ENCODE peak calls at places on chromosomes 11 and 22, in seven cellular contexts. H, Y, C, G, U, I and D are unnamed samples.

GRCh38 chr22:20741634-20742581 is 32.0 kb upstream of the SERPIND1 start:
- DNase-seq in H (peak; percentile 56), Y (peak; percentile 68), C (peak; percentile 22), G (peak; percentile 18), U (peak; percentile 72), I (peak; percentile 23), D (peak; percentile 42)

GRCh38 chr11:19466314-19466713 is 225.6 kb upstream of the E2F8 start:
- DNase-seq in H (no peak), Y (no peak), C (no peak), G (no peak), U (no peak), I (no peak), D (no peak)

GRCh38 chr11:83033972-83034672 is 37.6 kb downstream of the RAB30 start:
- DNase-seq in H (peak; percentile 62), Y (no peak), C (peak; percentile 97), G (peak; percentile 88), U (peak; percentile 58), I (no peak), D (peak; percentile 19)

GRCh38 chr11:27213232-27213660 is 149.8 kb downstream of the CCDC34 start:
- DNase-seq in H (peak; percentile 86), Y (no peak), C (peak; percentile 97), G (peak; percentile 92), U (no peak), I (no peak), D (no peak)

GRCh38 chr22:44452531-44453420 is 45.3 kb downstream of the RTL6 start:
- DNase-seq in H (no peak), Y (peak; percentile 8), C (no peak), G (no peak), U (no peak), I (no peak), D (no peak)

GRCh38 chr11:2912038-2912410 is 17.2 kb downstream of the PHLDA2 start:
- DNase-seq in H (no peak), Y (no peak), C (no peak), G (no peak), U (peak; percentile 57), I (peak; percentile 41), D (no peak)

GRCh38 chr11:119493712-119494111 is 70.7 kb upstream of the THY1 start:
- DNase-seq in H (peak; percentile 81), Y (no peak), C (peak; percentile 13), G (no peak), U (peak; percentile 47), I (peak; percentile 47), D (peak; percentile 89)

GRCh38 chr22:24176040-24176439 is 5.2 kb upstream of the SUSD2 start:
- DNase-seq in H (no peak), Y (peak; percentile 74), C (no peak), G (no peak), U (no peak), I (no peak), D (no peak)

GRCh38 chr11:59802639-59803176 is 7.9 kb downstream of the MRPL16 start:
- DNase-seq in H (peak; percentile 70), Y (no peak), C (peak; percentile 52), G (peak; percentile 70), U (no peak), I (peak; percentile 68), D (no peak)

GRCh38 chr11:8773125-8773524 is 90.5 kb downstream of the RPL27A start:
- DNase-seq in H (no peak), Y (no peak), C (no peak), G (no peak), U (no peak), I (no peak), D (no peak)

GRCh38 chr11:35352107-35352888 is 67.1 kb downstream of the SLC1A2 start:
- DNase-seq in H (peak; percentile 67), Y (no peak), C (peak; percentile 51), G (peak; percentile 75), U (no peak), I (no peak), D (no peak)

GRCh38 chr11:13052130-13052541 is 43.0 kb downstream of the RASSF10 start:
- DNase-seq in H (peak; percentile 85), Y (no peak), C (no peak), G (peak; percentile 3), U (peak; percentile 66), I (no peak), D (no peak)

GRCh38 chr11:128379587-128380279 is 207.6 kb downstream of the ETS1 start:
- DNase-seq in H (peak; percentile 49), Y (no peak), C (no peak), G (no peak), U (no peak), I (no peak), D (no peak)

GRCh38 chr11:64656797-64657196 is 65.8 kb downstream of the SLC22A12 start:
- DNase-seq in H (no peak), Y (no peak), C (no peak), G (no peak), U (no peak), I (peak; percentile 49), D (peak; percentile 45)

GRCh38 chr11:126339866-126340434 is 15.5 kb upstream of the ST3GAL4 start:
- DNase-seq in H (no peak), Y (peak; percentile 91), C (peak; percentile 64), G (no peak), U (peak; percentile 41), I (no peak), D (peak; percentile 45)

GRCh38 chr11:14414470-14415461 is 55.8 kb upstream of the RRAS2 start:
- DNase-seq in H (no peak), Y (no peak), C (no peak), G (no peak), U (no peak), I (no peak), D (no peak)

GRCh38 chr11:14411818-14412217 is 52.8 kb upstream of the RRAS2 start:
- DNase-seq in H (peak; percentile 87), Y (no peak), C (peak; percentile 92), G (peak; percentile 49), U (peak; percentile 19), I (peak; percentile 81), D (no peak)

GRCh38 chr11:14417186-14417585 is 58.2 kb upstream of the RRAS2 start:
- DNase-seq in H (no peak), Y (no peak), C (peak; percentile 79), G (no peak), U (no peak), I (no peak), D (no peak)

GRCh38 chr11:14409891-14410290 is 50.9 kb upstream of the RRAS2 start:
- DNase-seq in H (peak; percentile 46), Y (no peak), C (no peak), G (no peak), U (no peak), I (no peak), D (no peak)

GRCh38 chr11:14413307-14414072 is 54.5 kb upstream of the RRAS2 start:
- DNase-seq in H (no peak), Y (no peak), C (peak; percentile 88), G (peak; percentile 58), U (peak; percentile 13), I (peak; percentile 38), D (no peak)
- TF ChIP-seq CTCF in H (no peak), Y (no peak), C (peak; percentile 68), G (peak; percentile 29), U (no peak), I (peak; percentile 41), D (no peak)

GRCh38 chr11:113540416-113541330 is 65.5 kb upstream of the DRD2 start:
- DNase-seq in H (no peak), Y (no peak), C (no peak), G (no peak), U (no peak), I (no peak), D (no peak)
- TF ChIP-seq CTCF in H (no peak), Y (no peak), C (no peak), G (no peak), U (no peak), I (no peak), D (no peak)

GRCh38 chr11:114132944-114133394 is 73.5 kb downstream of the ZBTB16 start:
- DNase-seq in H (no peak), Y (no peak), C (peak; percentile 85), G (peak; percentile 85), U (no peak), I (no peak), D (no peak)

GRCh38 chr11:114132427-114132826 is 72.9 kb downstream of the ZBTB16 start:
- DNase-seq in H (no peak), Y (no peak), C (no peak), G (no peak), U (no peak), I (no peak), D (no peak)

GRCh38 chr11:114135737-114136151 is 76.2 kb downstream of the ZBTB16 start:
- DNase-seq in H (no peak), Y (no peak), C (peak; percentile 82), G (peak; percentile 78), U (no peak), I (peak; percentile 90), D (no peak)

GRCh38 chr11:114134870-114135269 is 75.4 kb downstream of the ZBTB16 start:
- DNase-seq in H (peak; percentile 59), Y (no peak), C (peak; percentile 92), G (peak; percentile 76), U (no peak), I (peak; percentile 66), D (no peak)

GRCh38 chr11:114133548-114134329 is 74.2 kb downstream of the ZBTB16 start:
- DNase-seq in H (no peak), Y (no peak), C (peak; percentile 9), G (peak; percentile 70), U (peak; percentile 59), I (no peak), D (no peak)
- TF ChIP-seq CTCF in H (no peak), Y (no peak), C (no peak), G (no peak), U (no peak), I (no peak), D (no peak)

GRCh38 chr11:87724358-87724757 is 450.9 kb downstream of the RAB38 start:
- DNase-seq in H (no peak), Y (no peak), C (no peak), G (no peak), U (no peak), I (no peak), D (no peak)

GRCh38 chr11:87726511-87726910 is 448.7 kb downstream of the RAB38 start:
- DNase-seq in H (peak; percentile 15), Y (no peak), C (no peak), G (no peak), U (no peak), I (no peak), D (no peak)

GRCh38 chr11:87719311-87720073 is 455.8 kb downstream of the RAB38 start:
- DNase-seq in H (no peak), Y (no peak), C (peak; percentile 4), G (peak; percentile 9), U (no peak), I (no peak), D (no peak)

DNA sequence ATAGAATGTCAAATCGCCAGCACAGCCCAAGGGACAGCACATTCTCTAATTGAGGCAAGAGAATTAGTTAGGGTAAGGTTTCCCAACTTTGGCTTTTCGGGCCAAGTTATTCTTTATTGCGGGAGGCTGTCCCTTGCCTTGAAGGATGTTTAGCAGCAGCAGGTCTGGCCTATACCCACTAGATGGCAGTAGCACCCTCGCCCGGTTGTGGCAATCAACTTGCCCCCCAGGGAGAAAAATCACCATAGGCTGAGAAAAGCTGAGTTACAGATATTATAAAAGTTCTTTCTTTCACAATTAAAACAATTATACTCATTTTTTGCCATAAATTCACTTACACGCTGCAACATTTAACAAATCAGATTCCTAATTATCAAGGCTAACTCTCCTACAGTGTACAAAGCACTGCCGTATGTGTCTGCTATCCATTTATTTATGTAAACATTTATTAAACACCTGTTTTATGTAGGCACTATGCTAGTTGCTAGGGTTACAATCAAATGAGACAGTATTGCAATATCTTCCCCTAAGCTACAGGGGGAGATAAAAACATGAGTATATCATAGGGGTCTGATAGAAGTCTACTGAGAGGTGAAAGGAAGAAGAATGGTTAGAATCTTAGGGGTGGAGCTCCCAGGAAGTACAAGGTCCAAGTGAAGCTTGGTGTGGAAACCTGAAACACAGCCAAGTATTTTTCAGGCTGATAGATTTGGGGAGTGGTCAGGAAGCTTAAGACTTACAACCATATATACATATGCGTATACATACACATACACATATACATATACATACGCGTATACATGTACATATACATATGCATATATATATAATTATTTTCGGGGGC is 452.3 kb downstream of the RAB38 start:
- DNase-seq in H (peak; percentile 55), Y (no peak), C (peak; percentile 27), G (no peak), U (peak; percentile 38), I (peak; percentile 60), D (peak; percentile 23)
- TF ChIP-seq CTCF in H (peak; percentile 89), Y (peak; percentile 23), C (peak; percentile 73), G (peak; percentile 74), U (no peak), I (peak; percentile 92), D (peak; percentile 58)